ENCODE peak calls at places on chromosomes 4 and X, in six cellular contexts. Y, L, B, Q, N and I are unnamed samples.
A peak's percentile ranks its signal among the peaks of the same experiment; 100 is the strongest.

GRCh38 chr4:138439143-138439581 is 197.0 kb upstream of the SLC7A11 start:
- DNase-seq in B (no peak), Y (no peak), Q (no peak), N (no peak), L (no peak), I (no peak)

GRCh38 chr4:13705521-13706035 is 78.1 kb upstream of the BOD1L1 start:
- DNase-seq in N (no peak), L (no peak), B (peak; percentile 68), Y (no peak), Q (no peak), I (no peak)

GRCh38 chr4:176780995-176781738 is 11.6 kb downstream of the VEGFC start:
- DNase-seq in Y (no peak), Q (no peak), N (no peak), B (no peak), L (no peak), I (no peak)

GRCh38 chr4:170691168-170691567 is 601.4 kb upstream of the AADAT start:
- DNase-seq in L (no peak), Q (no peak), B (no peak), N (no peak), Y (no peak), I (no peak)

GRCh38 chrX:107678957-107679740 is 50.8 kb downstream of the PRPS1 start:
- DNase-seq in Q (no peak), B (peak; percentile 72), L (peak; percentile 86), Y (peak; percentile 49), N (peak; percentile 90), I (peak; percentile 67)

GRCh38 chr4:23234716-23235115 is 542.0 kb downstream of the GBA3 start:
- DNase-seq in N (no peak), Y (no peak), L (no peak), Q (no peak), B (no peak), I (no peak)

GRCh38 chrX:70455366-70456202 is 10.9 kb downstream of the DLG3 start:
- DNase-seq in Q (no peak), B (peak; percentile 34), Y (no peak), L (no peak), N (no peak), I (no peak)

GRCh38 chr4:169398294-169398693 is 127.5 kb upstream of the SH3RF1 start:
- DNase-seq in B (no peak), L (no peak), Q (no peak), Y (no peak), N (no peak), I (no peak)

GRCh38 chr4:151389316-151389715 is 19.7 kb upstream of the FHIP1A start:
- DNase-seq in L (no peak), Y (no peak), N (no peak), Q (no peak), B (no peak), I (no peak)

GRCh38 chr4:79319975-79320374 is 5.9 kb downstream of the NAA11 start:
- DNase-seq in Q (no peak), B (no peak), Y (no peak), N (no peak), L (no peak), I (no peak)

GRCh38 chr4:10015140-10015753 is 6.0 kb downstream of the SLC2A9 start:
- DNase-seq in L (no peak), N (no peak), Q (peak; percentile 50), B (no peak), Y (no peak), I (peak; percentile 36)

GRCh38 chr4:67122029-67122428 is 423.3 kb downstream of the CENPC start:
- DNase-seq in Q (peak; percentile 33), Y (no peak), L (no peak), N (no peak), B (no peak), I (no peak)

GRCh38 chr4:25320374-25321172 is 8.0 kb downstream of the ZCCHC4 start:
- DNase-seq in L (no peak), N (no peak), Y (no peak), B (no peak), Q (no peak), I (no peak)

GRCh38 chrX:25442501-25442900 is 426.7 kb upstream of the ARX start:
- DNase-seq in Y (no peak), B (no peak), N (no peak), L (no peak), Q (no peak), I (no peak)

GRCh38 chr4:152094851-152095700 is 334.3 kb upstream of the GATB start:
- DNase-seq in L (no peak), Y (no peak), B (no peak), Q (no peak), N (no peak), I (no peak)

GRCh38 chrX:73913580-73913979 is 350.6 kb downstream of the CHIC1 start:
- DNase-seq in Q (no peak), Y (no peak), L (no peak), N (no peak), B (no peak), I (no peak)

GRCh38 chrX:154516655-154517100 is 646 bp upstream of the FAM3A start:
- DNase-seq in Y (no peak), B (no peak), Q (no peak), L (no peak), N (no peak), I (no peak)

GRCh38 chr4:95213361-95213760 is 335.4 kb downstream of the UNC5C start:
- DNase-seq in B (no peak), Y (no peak), Q (no peak), L (no peak), N (no peak), I (no peak)

GRCh38 chr4:14668296-14668695 is 334.0 kb upstream of the CPEB2 start:
- DNase-seq in Y (no peak), L (no peak), N (no peak), B (no peak), Q (no peak), I (no peak)

GRCh38 chrX:16113978-16114554 is 9.3 kb upstream of the GRPR start:
- DNase-seq in Q (no peak), Y (no peak), L (no peak), B (no peak), N (no peak), I (peak; percentile 42)

GRCh38 chrX:107541244-107541643 is 87.1 kb upstream of the PRPS1 start:
- DNase-seq in N (no peak), Y (no peak), L (no peak), Q (no peak), B (no peak), I (peak; percentile 6)

GRCh38 chr4:125703443-125703842 is 388.7 kb downstream of the FAT4 start:
- DNase-seq in L (no peak), N (no peak), B (no peak), Q (no peak), Y (no peak), I (no peak)

GRCh38 chr4:141860974-141861373 is 224.6 kb downstream of the IL15 start:
- DNase-seq in Q (peak; percentile 2), Y (no peak), L (no peak), B (no peak), N (no peak), I (no peak)

GRCh38 chr4:155616112-155616511 is 50.5 kb upstream of the GUCY1A1 start:
- DNase-seq in Y (no peak), B (no peak), Q (no peak), L (no peak), N (no peak), I (no peak)

GRCh38 chr4:99608417-99608816 is 33.8 kb downstream of the MTTP start:
- DNase-seq in Q (no peak), N (no peak), B (no peak), L (no peak), Y (no peak), I (no peak)

DNA sequence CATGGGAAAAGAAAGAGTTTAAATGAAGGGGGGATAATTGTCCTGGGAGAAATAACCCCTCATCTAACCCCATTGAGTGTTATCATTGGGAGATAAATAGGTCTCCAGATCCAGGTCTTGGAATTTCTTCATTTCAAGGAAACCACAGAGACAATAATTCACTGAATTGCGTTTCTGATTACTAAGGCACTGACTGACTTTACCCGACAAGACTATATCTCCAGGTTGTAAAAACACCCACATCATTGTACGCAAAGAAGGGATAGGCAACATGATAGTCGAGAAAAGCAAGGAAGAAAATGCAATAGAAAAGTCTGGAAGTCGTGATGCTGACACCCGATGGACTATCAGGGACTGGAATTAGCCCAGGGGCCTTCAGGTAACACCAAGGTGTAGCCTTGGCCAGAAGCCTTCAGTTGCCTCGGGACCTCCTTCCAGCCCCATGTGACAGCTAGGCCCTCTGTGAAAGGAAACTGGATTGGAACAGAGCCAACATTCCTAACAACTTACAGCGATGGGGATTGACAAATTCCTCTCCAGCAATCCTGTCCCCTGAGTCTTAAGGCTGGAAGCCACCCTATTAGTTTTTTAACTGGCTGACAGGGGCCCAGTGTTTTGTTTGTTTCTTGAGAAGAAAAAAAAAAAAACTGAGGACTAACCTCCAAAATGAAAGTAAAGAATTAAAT is 46.6 kb upstream of the RAB9B start:
- DNase-seq in Y (no peak), L (no peak), N (no peak), B (no peak), Q (no peak), I (no peak)
- H3K27ac ChIP-seq in Y (no peak overlapping the region), L (no peak overlapping the region), N (no peak overlapping the region), B (no peak overlapping the region), Q (no peak overlapping the region), I (no peak overlapping the region)

GRCh38 chr4:183875251-183875825 is 29.8 kb upstream of the STOX2 start:
- DNase-seq in B (no peak), L (no peak), N (no peak), Y (no peak), Q (no peak), I (no peak)
- H3K27ac ChIP-seq in B (no peak overlapping the region), L (no peak overlapping the region), N (peak overlapping the region; percentile 77), Y (no peak overlapping the region), Q (no peak overlapping the region), I (no peak overlapping the region)

GRCh38 chr4:114599231-114600065 is 841 bp downstream of the UGT8 start:
- DNase-seq in L (no peak), N (no peak), B (peak; percentile 74), Y (no peak), Q (peak; percentile 11), I (peak; percentile 51)

GRCh38 chr4:114600672-114601071 is 2.1 kb downstream of the UGT8 start:
- DNase-seq in Q (no peak), B (no peak), Y (no peak), N (no peak), L (no peak), I (no peak)

GRCh38 chr4:114598191-114599121 is at the start of gene UGT8:
- DNase-seq in Y (no peak), B (peak; percentile 87), Q (peak; percentile 43), N (peak; percentile 64), L (no peak), I (peak; percentile 82)

GRCh38 chr4:114601304-114602052 is 2.9 kb downstream of the UGT8 start:
- DNase-seq in L (no peak), N (no peak), Y (no peak), Q (no peak), B (no peak), I (peak; percentile 75)

DNA sequence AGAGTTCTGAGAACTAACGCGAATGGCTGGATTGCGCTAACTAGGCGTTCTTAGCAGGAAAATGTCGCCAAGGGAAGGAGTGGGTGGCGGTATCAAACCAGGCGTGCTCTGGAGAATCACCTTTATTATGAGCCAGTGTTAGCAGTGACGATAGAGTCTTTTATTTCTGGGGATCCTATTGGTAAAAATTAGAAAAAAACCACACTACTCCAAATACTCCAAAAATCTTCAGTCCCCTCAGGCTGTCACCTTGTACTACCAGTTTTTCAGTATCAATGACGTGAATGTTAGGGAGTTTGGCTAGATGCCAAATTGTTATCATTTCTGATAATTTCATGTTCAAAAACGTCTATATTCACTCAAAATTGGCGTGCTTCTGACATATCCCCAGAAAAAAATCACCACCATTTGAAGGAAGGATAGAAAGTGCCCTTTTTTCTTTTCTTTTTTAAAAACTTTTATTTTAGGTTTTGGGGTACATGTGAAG is 1.5 kb downstream of the UGT8 start:
- DNase-seq in B (no peak), L (no peak), N (no peak), Q (no peak), Y (no peak), I (peak; percentile 39)
- H3K27ac ChIP-seq in B (no peak overlapping the region), L (no peak overlapping the region), N (no peak overlapping the region), Q (no peak overlapping the region), Y (no peak overlapping the region), I (no peak overlapping the region)

GRCh38 chr4:145703850-145704528 is 24.0 kb downstream of the C4orf51 start:
- DNase-seq in Q (peak; percentile 48), Y (no peak), B (no peak), N (no peak), L (no peak), I (no peak)
- H3K27ac ChIP-seq in Q (no peak overlapping the region), Y (no peak overlapping the region), B (no peak overlapping the region), N (no peak overlapping the region), L (no peak overlapping the region), I (no peak overlapping the region)